ENCODE peak calls at places on chromosome 1, in six cellular contexts. M, I, K, X, B and V are unnamed samples.

GRCh38 chr1:196467230-196467629 is 141.0 kb downstream of the KCNT2 start:
- DNase-seq in M (no peak), I (no peak), K (no peak), X (no peak), B (no peak), V (no peak)

GRCh38 chr1:173050865-173051264 is at the start of gene TNFSF18:
- DNase-seq in M (no peak), I (no peak), K (peak), X (no peak), B (no peak), V (no peak)

GRCh38 chr1:228317411-228317828 is 89.2 kb downstream of the TRIM11 start:
- DNase-seq in M (no peak), I (no peak), K (no peak), X (no peak), B (no peak), V (peak)

GRCh38 chr1:180633092-180634045 is 1.5 kb downstream of the XPR1 start:
- DNase-seq in M (no peak), I (no peak), K (no peak), X (no peak), B (no peak), V (no peak)

GRCh38 chr1:44811714-44812151 is 3.4 kb downstream of the BTBD19 start:
- DNase-seq in M (no peak), I (no peak), K (no peak), X (no peak), B (no peak), V (no peak)

GRCh38 chr1:41846595-41846994 is 72.1 kb downstream of the HIVEP3 start:
- DNase-seq in M (no peak), I (no peak), K (no peak), X (no peak), B (no peak), V (no peak)

GRCh38 chr1:109112056-109112651 is 1.8 kb upstream of the ELAPOR1 start:
- DNase-seq in M (no peak), I (no peak), K (no peak), X (no peak), B (no peak), V (no peak)

GRCh38 chr1:233440952-233441401 is 113.5 kb downstream of the MAP3K21 start:
- DNase-seq in M (no peak), I (no peak), K (peak), X (no peak), B (no peak), V (no peak)

GRCh38 chr1:77538956-77539509 is 143.4 kb downstream of the ZZZ3 start:
- DNase-seq in M (no peak), I (no peak), K (no peak), X (no peak), B (no peak), V (no peak)

GRCh38 chr1:231619257-231619634 is 7.3 kb upstream of the DISC1 start:
- DNase-seq in M (no peak), I (no peak), K (no peak), X (no peak), B (no peak), V (no peak)

GRCh38 chr1:156155760-156156495 is 2.5 kb downstream of the SEMA4A start:
- DNase-seq in M (no peak), I (no peak), K (no peak), X (no peak), B (no peak), V (no peak)

GRCh38 chr1:182092336-182092735 is 30.8 kb upstream of the ZNF648 start:
- DNase-seq in M (no peak), I (no peak), K (no peak), X (no peak), B (no peak), V (no peak)

GRCh38 chr1:19418503-19418971 is 66.8 kb downstream of the CAPZB start:
- DNase-seq in M (no peak), I (no peak), K (no peak), X (no peak), B (no peak), V (no peak)

GRCh38 chr1:243849089-243850012 is 692 bp downstream of the AKT3 start:
- DNase-seq in M (peak), I (peak), K (peak), X (peak), B (peak), V (peak)

GRCh38 chr1:6282577-6283270 is 21.8 kb upstream of the GPR153 start:
- DNase-seq in M (no peak), I (no peak), K (no peak), X (no peak), B (no peak), V (no peak)

GRCh38 chr1:226519135-226519534 is 29.4 kb upstream of the STUM start:
- DNase-seq in M (no peak), I (no peak), K (no peak), X (no peak), B (no peak), V (no peak)